ENCODE peak calls at places on chromosomes 12 and 14, in ten cellular contexts. E is sigmoid colon, F is A549, D is K562, X is heart left ventricle, U is Peyer's patch, J is stomach, M is HCT116, O is esophagus squamous epithelium, W is uterus. B is an unnamed sample. For H3K4me1, the result is how much of the 10 kb centered on the place peaks cover.

GRCh38 chr12:21962821-21963220 is 21.6 kb upstream of the ABCC9 start:
- DNase-seq in F (no peak), M (no peak), D (no peak), U (no peak), J (no peak), X (no peak), O (no peak), W (no peak), E (no peak), B (no peak)

GRCh38 chr14:81625343-81625742 is 91.7 kb upstream of the SEL1L start:
- DNase-seq in W (no peak), X (no peak), F (peak), M (peak), U (no peak), J (no peak), O (no peak), D (no peak), E (no peak), B (no peak)

GRCh38 chr12:19316420-19316819 is 122.9 kb upstream of the AEBP2 start:
- DNase-seq in X (no peak), U (no peak), D (no peak), F (no peak), J (no peak), E (no peak), W (no peak), O (no peak), M (no peak), B (no peak)

GRCh38 chr14:60275932-60276331 is 26.9 kb downstream of the PPM1A start:
- DNase-seq in F (no peak), U (no peak), W (no peak), X (no peak), J (no peak), E (no peak), M (no peak), D (no peak), O (no peak), B (no peak)

GRCh38 chr14:34029921-34030334 is 79.1 kb upstream of the EGLN3 start:
- DNase-seq in M (no peak), D (peak), O (no peak), W (peak), F (no peak), E (peak), X (peak), J (peak), U (no peak), B (no peak)

GRCh38 chr14:73209943-73210342 is 27.4 kb upstream of the PAPLN start:
- DNase-seq in X (no peak), U (no peak), D (no peak), F (no peak), O (no peak), W (no peak), M (no peak), E (no peak), J (no peak), B (no peak)

GRCh38 chr12:62279058-62279457 is 18.9 kb downstream of the USP15 start:
- DNase-seq in X (no peak), M (no peak), E (no peak), J (no peak), U (no peak), D (no peak), F (no peak), W (no peak), O (no peak), B (no peak)

GRCh38 chr12:6868211-6869048 is 1.1 kb downstream of the TPI1 start:
- DNase-seq in E (no peak), J (no peak), W (no peak), D (no peak), O (no peak), F (no peak), U (no peak), X (no peak), M (no peak), B (no peak)

GRCh38 chr12:52526511-52526951 is 6.3 kb upstream of the KRT5 start:
- DNase-seq in E (no peak), F (no peak), U (peak), O (no peak), W (no peak), D (no peak), X (no peak), M (no peak), J (no peak), B (no peak)

GRCh38 chr14:100864960-100865681 is 38.4 kb downstream of the RTL1 start:
- DNase-seq in U (no peak), W (no peak), O (no peak), E (peak), M (no peak), X (no peak), F (no peak), J (no peak), D (no peak), B (peak)

GRCh38 chr14:76975051-76975450 is 53.5 kb downstream of the IRF2BPL start:
- DNase-seq in D (no peak), O (no peak), F (no peak), W (no peak), M (no peak), E (no peak), X (no peak), U (no peak), J (no peak), B (no peak)

GRCh38 chr12:108572166-108572790 is 9.9 kb downstream of the ISCU start:
- DNase-seq in M (no peak), X (no peak), O (no peak), E (no peak), W (no peak), J (no peak), F (no peak), D (no peak), U (peak), B (no peak)

GRCh38 chr12:82866946-82867345 is 180.2 kb downstream of the TMTC2 start:
- DNase-seq in M (no peak), D (no peak), U (no peak), F (no peak), O (no peak), X (no peak), E (no peak), W (no peak), J (no peak), B (no peak)

GRCh38 chr12:82682851-82683261 is 3.9 kb upstream of the TMTC2 start:
- DNase-seq in W (no peak), E (no peak), J (no peak), U (no peak), M (no peak), X (no peak), D (no peak), F (no peak), O (no peak), B (no peak)

GRCh38 chr14:55930016-55930784 is 188.0 kb upstream of the PELI2 start:
- DNase-seq in O (no peak), X (no peak), D (no peak), J (no peak), W (no peak), M (no peak), F (no peak), E (no peak), U (no peak), B (no peak)

GRCh38 chr14:100608586-100609330 is 21.5 kb upstream of the BEGAIN start:
- DNase-seq in U (peak), M (no peak), X (peak), W (no peak), E (peak), O (no peak), D (no peak), F (no peak), J (no peak), B (peak)

GRCh38 chr12:40336573-40337199 is 111.9 kb downstream of the LRRK2 start:
- DNase-seq in E (no peak), W (no peak), O (no peak), D (peak), M (no peak), F (peak), U (no peak), J (no peak), X (no peak), B (no peak)

GRCh38 chr14:104752735-104753527 is at the start of gene SIVA1:
- DNase-seq in D (peak), U (peak), M (peak), X (peak), F (peak), O (peak), E (peak), J (peak), W (peak), B (peak)

GRCh38 chr12:84198294-84198946 is 714.2 kb downstream of the SLC6A15 start:
- DNase-seq in X (no peak), D (no peak), M (no peak), W (no peak), U (no peak), E (no peak), F (no peak), O (no peak), J (no peak), B (no peak)

GRCh38 chr12:132505105-132505851 is 15.3 kb downstream of the FBRSL1 start:
- DNase-seq in X (no peak), F (no peak), M (no peak), O (no peak), E (no peak), U (no peak), D (no peak), J (no peak), W (no peak), B (no peak)
- H3K4me1 ChIP-seq in X (half or more), F (under half), M (under half), O (under half), E (half or more), U (under half), D (under half), J (half or more), W (under half), B (under half)

GRCh38 chr14:36664322-36665193 is 2.9 kb downstream of the PAX9 start:
- DNase-seq in O (no peak), W (no peak), D (no peak), J (no peak), X (no peak), E (no peak), M (no peak), U (no peak), F (no peak), B (no peak)
- H3K4me3 ChIP-seq in O (peak), W (no peak), D (no peak), J (no peak), X (no peak), E (no peak), M (no peak), U (no peak), F (no peak), B (no peak)

GRCh38 chr12:3933819-3934192 is 60.6 kb upstream of the PARP11 start:
- DNase-seq in U (no peak), W (no peak), M (no peak), D (no peak), J (no peak), F (no peak), E (no peak), X (no peak), O (no peak), B (no peak)
- TF ChIP-seq POLR2A in U (no peak), W (no peak), M (no peak), D (no peak), J (no peak), F (no peak), E (no peak), X (no peak), O (no peak), B (no peak)

GRCh38 chr14:37587438-37587837 is 7.6 kb downstream of the FOXA1 start:
- DNase-seq in O (no peak), D (no peak), X (no peak), J (no peak), M (no peak), W (no peak), F (no peak), U (no peak), E (no peak), B (no peak)

GRCh38 chr14:37585101-37585479 is 10.0 kb downstream of the FOXA1 start:
- DNase-seq in U (no peak), E (no peak), O (no peak), M (no peak), X (no peak), J (peak), D (no peak), W (no peak), F (no peak), B (no peak)

GRCh38 chr14:37586783-37587428 is 8.1 kb downstream of the FOXA1 start:
- DNase-seq in O (no peak), M (no peak), W (no peak), E (no peak), X (no peak), F (no peak), U (no peak), D (no peak), J (no peak), B (no peak)

GRCh38 chr14:37584211-37585100 is 10.6 kb downstream of the FOXA1 start:
- DNase-seq in F (no peak), U (no peak), X (no peak), D (no peak), M (no peak), O (no peak), E (no peak), W (no peak), J (peak), B (peak)

DNA sequence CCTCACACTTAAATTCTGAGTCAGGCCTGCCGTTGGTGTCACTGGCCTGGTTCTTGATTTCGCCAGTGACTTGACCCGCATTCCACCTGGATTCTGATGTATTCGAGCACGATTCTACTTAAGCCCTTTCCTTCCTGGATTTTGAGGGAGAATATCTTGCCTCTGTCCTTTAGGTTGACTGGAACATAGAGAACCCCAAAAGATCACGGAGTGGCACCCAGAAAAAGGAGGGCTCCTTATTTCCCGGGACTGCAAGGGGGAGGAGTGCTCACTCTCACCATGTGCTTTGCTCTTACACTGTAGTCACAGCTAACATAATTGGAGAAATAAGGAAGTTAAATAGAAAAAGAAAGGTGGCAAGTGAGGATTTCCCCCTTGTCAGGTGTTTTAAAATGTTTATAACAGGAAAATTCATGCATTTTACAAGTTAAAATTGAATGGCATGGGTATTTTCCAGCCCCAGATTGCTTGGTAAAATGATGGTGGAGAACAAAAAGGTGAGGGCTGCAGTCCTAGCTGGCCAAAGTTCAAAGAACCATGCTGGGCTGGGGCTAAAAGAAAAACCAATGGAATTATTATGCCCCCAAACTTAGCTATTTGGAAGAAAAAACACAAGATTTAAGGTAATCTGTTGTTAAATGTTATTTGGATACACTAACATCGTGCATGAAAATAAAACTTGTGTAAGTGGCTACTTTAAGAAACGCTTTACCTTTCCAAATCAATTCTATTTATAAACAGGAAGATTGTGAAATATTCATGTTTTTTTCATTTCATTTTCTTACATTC is 8.9 kb downstream of the FOXA1 start:
- DNase-seq in J (no peak), W (no peak), F (no peak), E (no peak), D (no peak), O (no peak), M (no peak), U (no peak), X (no peak), B (no peak)
- H3K4me1 ChIP-seq in J (under half), W (under half), F (under half), E (under half), D (under half), O (under half), M (under half), U (under half), X (under half), B (under half)